ENCODE peak calls at places on chromosomes 13 and 19, in seven cellular contexts. P, X, V, K, S, Q and C are unnamed samples.

GRCh38 chr19:2462635-2463421 is 6.1 kb upstream of the LMNB2 start:
- DNase-seq in Q (peak; percentile 72), V (no peak), S (peak; percentile 81), P (peak; percentile 19), X (peak; percentile 75), K (no peak), C (peak; percentile 39)

GRCh38 chr19:54207908-54208783 is 7.5 kb downstream of the RPS9 start:
- DNase-seq in X (no peak), V (peak; percentile 94), K (peak; percentile 62), S (peak; percentile 82), Q (peak; percentile 76), P (no peak), C (peak; percentile 53)

GRCh38 chr13:78323848-78324247 is 279.5 kb downstream of the POU4F1 start:
- DNase-seq in X (no peak), V (no peak), S (no peak), P (no peak), Q (peak; percentile 0), K (no peak), C (no peak)

GRCh38 chr13:112582305-112582704 is 5.6 kb downstream of the TUBGCP3 start:
- DNase-seq in P (no peak), X (no peak), V (no peak), K (no peak), Q (no peak), S (no peak), C (no peak)

GRCh38 chr13:91359566-91359965 is 12.1 kb downstream of the MIR17HG start:
- DNase-seq in S (no peak), K (no peak), P (no peak), V (no peak), Q (no peak), X (no peak), C (no peak)

GRCh38 chr13:103638706-103639105 is 572.5 kb upstream of the SLC10A2 start:
- DNase-seq in X (no peak), V (no peak), P (no peak), Q (no peak), S (no peak), K (no peak), C (no peak)

GRCh38 chr13:60047943-60048342 is 115.8 kb downstream of the DIAPH3 start:
- DNase-seq in Q (no peak), V (no peak), P (no peak), K (no peak), X (no peak), S (no peak), C (no peak)

GRCh38 chr13:41427700-41428099 is 29.6 kb upstream of the RGCC start:
- DNase-seq in K (no peak), Q (no peak), V (no peak), P (no peak), X (no peak), S (no peak), C (no peak)

GRCh38 chr13:99655351-99656091 is 154.2 kb downstream of the TM9SF2 start:
- DNase-seq in K (peak; percentile 40), S (peak; percentile 84), X (no peak), Q (peak; percentile 7), V (no peak), P (no peak), C (no peak)

GRCh38 chr19:50556236-50557008 is 11.8 kb downstream of the LRRC4B start:
- DNase-seq in P (peak; percentile 26), X (no peak), Q (peak; percentile 46), S (peak; percentile 82), V (peak; percentile 93), K (peak; percentile 78), C (peak; percentile 96)

GRCh38 chr19:10662384-10663251 is 8.5 kb downstream of the ILF3 start:
- DNase-seq in V (no peak), X (no peak), P (no peak), K (peak; percentile 32), S (no peak), Q (no peak), C (no peak)

GRCh38 chr13:77571956-77572355 is 36.5 kb downstream of the SCEL start:
- DNase-seq in X (no peak), V (no peak), K (no peak), S (no peak), Q (no peak), P (no peak), C (no peak)

GRCh38 chr13:95155093-95155492 is 146.2 kb downstream of the ABCC4 start:
- DNase-seq in V (no peak), X (no peak), K (no peak), P (no peak), S (no peak), Q (no peak), C (no peak)

GRCh38 chr13:37089495-37089894 is 16.0 kb downstream of the CSNK1A1L start:
- DNase-seq in S (no peak), Q (no peak), P (no peak), X (no peak), V (no peak), K (no peak), C (no peak)